ENCODE peak calls at places on chromosomes 7 and 10, in nine cellular contexts. G is activated CD4-positive, alpha-beta T cell treated with anti-CD3 and anti-CD28 coated beads for 48 hours; B is HAP-1; M is NCI-H2171; Z is thoracic aorta; S is NCI-H226; F is left cardiac atrium; N is mammary epithelial cell; C is dermis microvascular lymphatic vessel endothelial cell. J is an unnamed sample.

GRCh38 chr7:101206665-101207042 is 5.8 kb upstream of the MOGAT3 start:
- DNase-seq in S (no peak), B (no peak), Z (no peak), M (no peak), G (no peak), N (no peak), C (no peak), F (no peak), J (no peak)

GRCh38 chr7:158444501-158445420 is 142.9 kb downstream of the PTPRN2 start:
- DNase-seq in F (no peak), B (no peak), C (no peak), N (no peak), M (no peak), S (no peak), G (no peak), Z (no peak), J (no peak)

GRCh38 chr10:78362406-78363022 is 328.9 kb downstream of the RPS24 start:
- DNase-seq in C (no peak), B (no peak), M (no peak), F (peak), N (no peak), Z (no peak), S (peak), G (peak), J (no peak)

GRCh38 chr10:1074748-1075358 is 18.7 kb downstream of the WDR37 start:
- DNase-seq in G (no peak), N (no peak), C (no peak), M (no peak), Z (no peak), S (no peak), B (no peak), F (no peak), J (no peak)

GRCh38 chr10:84365339-84365881 is 37.0 kb downstream of the CCSER2 start:
- DNase-seq in M (no peak), F (no peak), N (no peak), Z (no peak), B (no peak), G (no peak), S (no peak), C (no peak), J (no peak)

GRCh38 chr7:142784096-142784495 is 13.3 kb downstream of the PRSS2 start:
- DNase-seq in G (no peak), C (no peak), Z (no peak), M (no peak), F (no peak), B (no peak), N (no peak), S (no peak), J (no peak)

GRCh38 chr10:88392222-88392621 is 190.9 kb downstream of the RNLS start:
- DNase-seq in B (no peak), G (no peak), Z (no peak), F (no peak), N (peak), C (no peak), M (no peak), S (no peak), J (no peak)

GRCh38 chr7:120988591-120989299 is at the start of gene CPED1:
- DNase-seq in C (peak), N (peak), F (peak), B (peak), Z (peak), S (peak), M (no peak), G (peak), J (no peak)

J was measured in NT2/D1.